ENCODE peak calls at places on chromosomes 11 and 22, in ten cellular contexts. O, B, S, J, N, W, Q, F, I and X are unnamed samples.

GRCh38 chr11:74460481-74461154 is 6.7 kb downstream of the KCNE3 start:
- DNase-seq in O (peak), B (no peak), S (no peak), J (no peak), N (no peak), W (peak), Q (no peak), F (peak), I (peak), X (no peak)

GRCh38 chr11:132123449-132123848 is 753.0 kb downstream of the NTM start:
- DNase-seq in O (no peak), B (no peak), S (no peak), J (no peak), N (no peak), W (no peak), Q (no peak), F (no peak), I (no peak), X (no peak)

GRCh38 chr11:119376197-119376847 is 5.2 kb downstream of the USP2 start:
- DNase-seq in O (no peak), B (no peak), S (no peak), J (no peak), N (no peak), W (no peak), Q (no peak), F (peak), I (peak), X (peak)

GRCh38 chr11:65773784-65774411 is 6.9 kb downstream of the AP5B1 start:
- DNase-seq in O (no peak), B (no peak), S (no peak), J (no peak), N (no peak), W (no peak), Q (no peak), F (peak), I (no peak), X (no peak)

GRCh38 chr11:121419839-121420238 is 32.3 kb upstream of the SORL1 start:
- DNase-seq in O (no peak), B (no peak), S (no peak), J (no peak), N (peak), W (no peak), Q (no peak), F (no peak), I (no peak), X (no peak)

GRCh38 chr11:11265994-11266606 is 87.0 kb downstream of the CSNK2A3 start:
- DNase-seq in O (no peak), B (peak), S (peak), J (peak), N (no peak), W (peak), Q (peak), F (peak), I (no peak), X (peak)

GRCh38 chr11:25515576-25515975 is 816.4 kb upstream of the ANO3 start:
- DNase-seq in O (no peak), B (no peak), S (no peak), J (no peak), N (no peak), W (no peak), Q (no peak), F (no peak), I (no peak), X (no peak)

GRCh38 chr11:74179234-74180126 is 8.4 kb downstream of the PPME1 start:
- DNase-seq in O (no peak), B (no peak), S (no peak), J (no peak), N (no peak), W (no peak), Q (no peak), F (peak), I (no peak), X (no peak)

GRCh38 chr11:1163911-1164735 is 6.4 kb downstream of the MUC5AC start:
- DNase-seq in O (no peak), B (no peak), S (peak), J (no peak), N (no peak), W (no peak), Q (no peak), F (no peak), I (no peak), X (no peak)

GRCh38 chr22:17119481-17120202 is 1.5 kb downstream of the TMEM121B start:
- DNase-seq in O (no peak), B (no peak), S (peak), J (no peak), N (no peak), W (no peak), Q (no peak), F (no peak), I (no peak), X (no peak)

GRCh38 chr22:38272373-38273134 is at the start of gene TMEM184B:
- DNase-seq in O (no peak), B (peak), S (peak), J (peak), N (peak), W (peak), Q (peak), F (peak), I (peak), X (peak)

GRCh38 chr11:61959026-61959608 is 8.3 kb downstream of the FTH1 start:
- DNase-seq in O (no peak), B (no peak), S (no peak), J (no peak), N (no peak), W (peak), Q (no peak), F (peak), I (no peak), X (no peak)

GRCh38 chr22:41573677-41574264 is 13.0 kb downstream of the CSDC2 start:
- DNase-seq in O (no peak), B (no peak), S (no peak), J (no peak), N (no peak), W (no peak), Q (no peak), F (no peak), I (no peak), X (no peak)

GRCh38 chr22:28896611-28897010 is 13.2 kb downstream of the ZNRF3 start:
- DNase-seq in O (no peak), B (no peak), S (no peak), J (no peak), N (no peak), W (peak), Q (no peak), F (peak), I (no peak), X (no peak)

GRCh38 chr22:29842740-29843139 is 4.7 kb upstream of the ASCC2 start:
- DNase-seq in O (peak), B (no peak), S (no peak), J (no peak), N (peak), W (peak), Q (no peak), F (peak), I (no peak), X (no peak)

GRCh38 chr11:116563028-116563712 is 209.6 kb downstream of the BUD13 start:
- DNase-seq in O (no peak), B (no peak), S (no peak), J (no peak), N (no peak), W (no peak), Q (no peak), F (no peak), I (peak), X (no peak)

GRCh38 chr11:61654397-61654829 is 25.8 kb upstream of the DAGLA start:
- DNase-seq in O (no peak), B (no peak), S (peak), J (no peak), N (peak), W (no peak), Q (no peak), F (no peak), I (peak), X (no peak)

GRCh38 chr22:28883917-28884753 is 763 bp downstream of the ZNRF3 start:
- DNase-seq in O (no peak), B (no peak), S (peak), J (peak), N (peak), W (peak), Q (no peak), F (peak), I (no peak), X (no peak)

GRCh38 chr11:122633219-122633829 is 22.2 kb upstream of the UBASH3B start:
- DNase-seq in O (no peak), B (no peak), S (no peak), J (no peak), N (no peak), W (peak), Q (no peak), F (peak), I (peak), X (no peak)

GRCh38 chr22:42961815-42962214 is 53.1 kb downstream of the PACSIN2 start:
- DNase-seq in O (no peak), B (no peak), S (no peak), J (no peak), N (no peak), W (no peak), Q (no peak), F (no peak), I (no peak), X (no peak)

GRCh38 chr22:21445437-21446127 is 21.6 kb upstream of the TMEM191C start:
- DNase-seq in O (no peak), B (no peak), S (no peak), J (no peak), N (peak), W (no peak), Q (no peak), F (no peak), I (no peak), X (no peak)

GRCh38 chr22:25898707-25899365 is 156.8 kb downstream of the MYO18B start:
- DNase-seq in O (no peak), B (no peak), S (no peak), J (no peak), N (no peak), W (no peak), Q (no peak), F (no peak), I (no peak), X (no peak)

GRCh38 chr11:61193596-61193995 is 9.7 kb upstream of the PGA3 start:
- DNase-seq in O (no peak), B (no peak), S (no peak), J (no peak), N (peak), W (no peak), Q (no peak), F (no peak), I (no peak), X (peak)

GRCh38 chr11:125675196-125675595 is 5.5 kb downstream of the ACRV1 start:
- DNase-seq in O (no peak), B (no peak), S (no peak), J (no peak), N (no peak), W (no peak), Q (no peak), F (peak), I (no peak), X (no peak)

GRCh38 chr11:75502138-75502537 is 23.6 kb downstream of the GDPD5 start:
- DNase-seq in O (no peak), B (no peak), S (no peak), J (no peak), N (no peak), W (no peak), Q (no peak), F (no peak), I (no peak), X (no peak)

GRCh38 chr22:45647532-45648225 is 24.0 kb upstream of the ATXN10 start:
- DNase-seq in O (no peak), B (no peak), S (no peak), J (no peak), N (no peak), W (no peak), Q (no peak), F (no peak), I (no peak), X (no peak)